ENCODE peak calls at places on chromosomes 3 and 15, in ten cellular contexts. One of them, this sample, is unnamed.

GRCh38 chr3:184352897-184353545 is 8.4 kb downstream of the CLCN2 start:
- DNase-seq in left ventricle myocardium inferior: no peak
- DNase-seq in CD8-positive, alpha-beta T cell: no peak
- DNase-seq in uterus: no peak
- DNase-seq in cardiac muscle cell: no peak
- DNase-seq in right lobe of liver: no peak
- DNase-seq in SK-N-SH: no peak
- DNase-seq in body of pancreas: no peak
- DNase-seq in heart left ventricle: no peak
- DNase-seq in psoas muscle: peak
- DNase-seq in this sample: no peak

GRCh38 chr15:63539517-63539916 is 35.1 kb downstream of the USP3 start:
- DNase-seq in left ventricle myocardium inferior: no peak
- DNase-seq in CD8-positive, alpha-beta T cell: no peak
- DNase-seq in uterus: peak
- DNase-seq in cardiac muscle cell: peak
- DNase-seq in right lobe of liver: no peak
- DNase-seq in SK-N-SH: no peak
- DNase-seq in body of pancreas: peak
- DNase-seq in heart left ventricle: peak
- DNase-seq in psoas muscle: no peak
- DNase-seq in this sample: no peak

GRCh38 chr3:107752202-107752990 is 229.6 kb downstream of the BBX start:
- DNase-seq in left ventricle myocardium inferior: no peak
- DNase-seq in CD8-positive, alpha-beta T cell: no peak
- DNase-seq in uterus: no peak
- DNase-seq in cardiac muscle cell: peak
- DNase-seq in right lobe of liver: no peak
- DNase-seq in SK-N-SH: no peak
- DNase-seq in body of pancreas: peak
- DNase-seq in heart left ventricle: no peak
- DNase-seq in psoas muscle: no peak
- DNase-seq in this sample: peak

GRCh38 chr3:16494906-16495580 is 18.5 kb downstream of the RFTN1 start:
- DNase-seq in left ventricle myocardium inferior: no peak
- DNase-seq in CD8-positive, alpha-beta T cell: no peak
- DNase-seq in uterus: no peak
- DNase-seq in cardiac muscle cell: peak
- DNase-seq in right lobe of liver: no peak
- DNase-seq in SK-N-SH: peak
- DNase-seq in body of pancreas: no peak
- DNase-seq in heart left ventricle: no peak
- DNase-seq in psoas muscle: no peak
- DNase-seq in this sample: no peak

GRCh38 chr3:100993309-100993708 is at the start of gene ABI3BP:
- DNase-seq in left ventricle myocardium inferior: peak
- DNase-seq in CD8-positive, alpha-beta T cell: no peak
- DNase-seq in uterus: peak
- DNase-seq in cardiac muscle cell: peak
- DNase-seq in right lobe of liver: peak
- DNase-seq in SK-N-SH: peak
- DNase-seq in body of pancreas: peak
- DNase-seq in heart left ventricle: peak
- DNase-seq in psoas muscle: peak
- DNase-seq in this sample: peak

GRCh38 chr3:126527455-126528211 is 3.7 kb downstream of the CHST13 start:
- DNase-seq in left ventricle myocardium inferior: no peak
- DNase-seq in CD8-positive, alpha-beta T cell: no peak
- DNase-seq in uterus: no peak
- DNase-seq in cardiac muscle cell: no peak
- DNase-seq in right lobe of liver: peak
- DNase-seq in SK-N-SH: no peak
- DNase-seq in body of pancreas: no peak
- DNase-seq in heart left ventricle: peak
- DNase-seq in psoas muscle: peak
- DNase-seq in this sample: no peak

GRCh38 chr15:67397139-67397538 is 123.8 kb upstream of the C15orf61 start:
- DNase-seq in left ventricle myocardium inferior: no peak
- DNase-seq in CD8-positive, alpha-beta T cell: no peak
- DNase-seq in uterus: no peak
- DNase-seq in cardiac muscle cell: no peak
- DNase-seq in right lobe of liver: no peak
- DNase-seq in SK-N-SH: no peak
- DNase-seq in body of pancreas: no peak
- DNase-seq in heart left ventricle: no peak
- DNase-seq in psoas muscle: no peak
- DNase-seq in this sample: no peak

GRCh38 chr3:194833511-194833910 is 147.8 kb downstream of the FAM43A start:
- DNase-seq in left ventricle myocardium inferior: no peak
- DNase-seq in CD8-positive, alpha-beta T cell: no peak
- DNase-seq in uterus: no peak
- DNase-seq in cardiac muscle cell: no peak
- DNase-seq in right lobe of liver: no peak
- DNase-seq in SK-N-SH: no peak
- DNase-seq in body of pancreas: no peak
- DNase-seq in heart left ventricle: no peak
- DNase-seq in psoas muscle: no peak
- DNase-seq in this sample: no peak

GRCh38 chr3:100603449-100603848 is 6.0 kb upstream of the ADGRG7 start:
- DNase-seq in left ventricle myocardium inferior: no peak
- DNase-seq in CD8-positive, alpha-beta T cell: no peak
- DNase-seq in uterus: no peak
- DNase-seq in cardiac muscle cell: peak
- DNase-seq in right lobe of liver: no peak
- DNase-seq in SK-N-SH: peak
- DNase-seq in body of pancreas: peak
- DNase-seq in heart left ventricle: no peak
- DNase-seq in psoas muscle: no peak
- DNase-seq in this sample: peak

GRCh38 chr15:60590935-60591490 is 112.1 kb upstream of the ICE2 start:
- DNase-seq in left ventricle myocardium inferior: peak
- DNase-seq in CD8-positive, alpha-beta T cell: peak
- DNase-seq in uterus: peak
- DNase-seq in cardiac muscle cell: peak
- DNase-seq in right lobe of liver: peak
- DNase-seq in SK-N-SH: peak
- DNase-seq in body of pancreas: peak
- DNase-seq in heart left ventricle: peak
- DNase-seq in psoas muscle: peak
- DNase-seq in this sample: peak

GRCh38 chr3:66106788-66107187 is 68.1 kb upstream of the MAGI1 start:
- DNase-seq in left ventricle myocardium inferior: no peak
- DNase-seq in CD8-positive, alpha-beta T cell: no peak
- DNase-seq in uterus: no peak
- DNase-seq in cardiac muscle cell: no peak
- DNase-seq in right lobe of liver: no peak
- DNase-seq in SK-N-SH: no peak
- DNase-seq in body of pancreas: no peak
- DNase-seq in heart left ventricle: no peak
- DNase-seq in psoas muscle: no peak
- DNase-seq in this sample: no peak

GRCh38 chr3:31294430-31295149 is 238.1 kb upstream of the STT3B start:
- DNase-seq in left ventricle myocardium inferior: no peak
- DNase-seq in CD8-positive, alpha-beta T cell: no peak
- DNase-seq in uterus: no peak
- DNase-seq in cardiac muscle cell: peak
- DNase-seq in right lobe of liver: no peak
- DNase-seq in SK-N-SH: no peak
- DNase-seq in body of pancreas: no peak
- DNase-seq in heart left ventricle: no peak
- DNase-seq in psoas muscle: no peak
- DNase-seq in this sample: peak

GRCh38 chr15:58445861-58446260 is 14.1 kb downstream of the LIPC start:
- DNase-seq in left ventricle myocardium inferior: no peak
- DNase-seq in CD8-positive, alpha-beta T cell: no peak
- DNase-seq in uterus: no peak
- DNase-seq in cardiac muscle cell: no peak
- DNase-seq in right lobe of liver: no peak
- DNase-seq in SK-N-SH: no peak
- DNase-seq in body of pancreas: no peak
- DNase-seq in heart left ventricle: no peak
- DNase-seq in psoas muscle: no peak
- DNase-seq in this sample: no peak

GRCh38 chr15:58444056-58444455 is 12.3 kb downstream of the LIPC start:
- DNase-seq in left ventricle myocardium inferior: no peak
- DNase-seq in CD8-positive, alpha-beta T cell: no peak
- DNase-seq in uterus: no peak
- DNase-seq in cardiac muscle cell: no peak
- DNase-seq in right lobe of liver: no peak
- DNase-seq in SK-N-SH: no peak
- DNase-seq in body of pancreas: no peak
- DNase-seq in heart left ventricle: no peak
- DNase-seq in psoas muscle: no peak
- DNase-seq in this sample: no peak

GRCh38 chr15:58446521-58446920 is 14.7 kb downstream of the LIPC start:
- DNase-seq in left ventricle myocardium inferior: no peak
- DNase-seq in CD8-positive, alpha-beta T cell: no peak
- DNase-seq in uterus: no peak
- DNase-seq in cardiac muscle cell: no peak
- DNase-seq in right lobe of liver: no peak
- DNase-seq in SK-N-SH: no peak
- DNase-seq in body of pancreas: no peak
- DNase-seq in heart left ventricle: no peak
- DNase-seq in psoas muscle: no peak
- DNase-seq in this sample: no peak

GRCh38 chr15:58443291-58443690 is 11.5 kb downstream of the LIPC start:
- DNase-seq in left ventricle myocardium inferior: no peak
- DNase-seq in CD8-positive, alpha-beta T cell: no peak
- DNase-seq in uterus: no peak
- DNase-seq in cardiac muscle cell: no peak
- DNase-seq in right lobe of liver: no peak
- DNase-seq in SK-N-SH: no peak
- DNase-seq in body of pancreas: no peak
- DNase-seq in heart left ventricle: no peak
- DNase-seq in psoas muscle: no peak
- DNase-seq in this sample: no peak

GRCh38 chr15:58444658-58445332 is 13.0 kb downstream of the LIPC start:
- DNase-seq in left ventricle myocardium inferior: no peak
- DNase-seq in CD8-positive, alpha-beta T cell: no peak
- DNase-seq in uterus: no peak
- DNase-seq in cardiac muscle cell: peak
- DNase-seq in right lobe of liver: no peak
- DNase-seq in SK-N-SH: no peak
- DNase-seq in body of pancreas: no peak
- DNase-seq in heart left ventricle: no peak
- DNase-seq in psoas muscle: no peak
- DNase-seq in this sample: no peak
- H3K27ac ChIP-seq in left ventricle myocardium inferior: no peak
- H3K27ac ChIP-seq in CD8-positive, alpha-beta T cell: no peak
- H3K27ac ChIP-seq in uterus: no peak
- H3K27ac ChIP-seq in cardiac muscle cell: no peak
- H3K27ac ChIP-seq in right lobe of liver: peak
- H3K27ac ChIP-seq in SK-N-SH: no peak
- H3K27ac ChIP-seq in body of pancreas: peak
- H3K27ac ChIP-seq in heart left ventricle: no peak
- H3K27ac ChIP-seq in psoas muscle: no peak
- H3K27ac ChIP-seq in this sample: no peak

DNA sequence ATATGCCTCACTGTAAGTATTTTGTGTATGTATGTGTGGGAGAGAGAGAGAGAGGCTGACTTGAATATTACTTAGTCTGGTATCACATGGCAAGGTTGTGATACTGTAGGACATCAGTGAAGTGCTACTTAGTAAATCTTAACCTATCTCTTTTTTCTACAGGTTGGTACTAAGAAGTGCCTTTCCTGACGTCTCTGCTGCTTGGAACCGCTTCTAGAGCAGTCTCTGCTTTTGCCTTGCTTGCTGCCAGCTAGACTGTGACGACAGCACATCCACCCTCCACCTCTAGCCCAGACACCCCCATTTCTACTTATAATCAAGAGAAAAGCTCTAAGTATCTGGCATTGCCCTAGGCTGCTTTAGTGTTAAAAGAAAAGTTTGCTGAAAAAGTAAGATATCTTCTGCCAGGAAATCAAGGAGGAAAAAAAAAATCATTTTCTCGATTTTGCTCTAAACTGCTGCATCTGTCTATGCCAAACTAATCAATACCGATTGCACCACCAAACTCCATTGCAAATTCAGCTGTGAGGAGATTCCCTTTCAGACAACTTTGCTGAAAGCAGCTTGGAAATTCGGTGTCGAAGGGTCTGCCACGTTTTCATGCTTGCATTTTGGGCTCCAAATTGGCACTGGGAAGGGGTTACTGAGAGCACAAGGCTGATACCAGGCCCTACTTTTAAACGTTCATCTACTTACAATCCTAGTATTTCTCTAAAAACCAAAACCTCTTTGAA is 30.7 kb downstream of the MBNL1 start:
- DNase-seq in left ventricle myocardium inferior: no peak
- DNase-seq in CD8-positive, alpha-beta T cell: no peak
- DNase-seq in uterus: no peak
- DNase-seq in cardiac muscle cell: no peak
- DNase-seq in right lobe of liver: peak
- DNase-seq in SK-N-SH: no peak
- DNase-seq in body of pancreas: peak
- DNase-seq in heart left ventricle: no peak
- DNase-seq in psoas muscle: peak
- DNase-seq in this sample: no peak
- H3K4me3 ChIP-seq in left ventricle myocardium inferior: peak
- H3K4me3 ChIP-seq in CD8-positive, alpha-beta T cell: no peak
- H3K4me3 ChIP-seq in uterus: peak
- H3K4me3 ChIP-seq in cardiac muscle cell: peak
- H3K4me3 ChIP-seq in right lobe of liver: peak
- H3K4me3 ChIP-seq in SK-N-SH: peak
- H3K4me3 ChIP-seq in body of pancreas: no peak
- H3K4me3 ChIP-seq in heart left ventricle: peak
- H3K4me3 ChIP-seq in psoas muscle: peak
- H3K4me3 ChIP-seq in this sample: peak

DNA sequence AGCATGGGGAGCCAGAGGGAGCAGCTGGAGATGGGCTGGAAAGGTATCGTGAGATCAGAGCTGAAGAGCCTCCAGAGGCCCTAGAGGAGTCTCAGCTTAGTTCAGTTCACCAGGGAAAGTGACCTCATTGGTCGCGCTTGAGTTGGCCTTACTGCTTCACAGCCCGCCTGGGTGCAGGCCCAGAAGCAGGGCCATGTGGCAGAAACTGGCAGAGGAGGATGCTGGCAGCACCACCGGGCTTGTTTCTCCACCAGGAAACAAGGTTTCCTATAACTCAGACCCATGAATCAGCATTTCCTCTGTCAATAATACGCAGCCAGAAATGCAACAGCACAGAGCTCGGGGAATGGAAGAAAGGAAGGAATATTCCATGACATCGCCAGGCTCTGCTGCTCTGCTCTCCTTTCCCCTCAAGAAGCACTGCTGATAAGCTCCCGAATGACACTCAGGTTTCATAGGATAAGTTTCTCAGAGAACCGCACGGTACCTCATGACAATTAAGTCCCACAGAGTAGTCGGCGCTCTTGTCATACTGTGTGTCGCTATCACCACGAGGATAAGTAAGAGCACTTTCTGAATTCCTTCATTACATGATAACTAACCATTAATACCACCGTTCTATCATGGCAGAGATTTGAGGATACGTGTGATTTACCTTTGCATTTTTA is 147.1 kb upstream of the LPP start:
- DNase-seq in left ventricle myocardium inferior: no peak
- DNase-seq in CD8-positive, alpha-beta T cell: no peak
- DNase-seq in uterus: no peak
- DNase-seq in cardiac muscle cell: peak
- DNase-seq in right lobe of liver: peak
- DNase-seq in SK-N-SH: no peak
- DNase-seq in body of pancreas: peak
- DNase-seq in heart left ventricle: peak
- DNase-seq in psoas muscle: peak
- DNase-seq in this sample: no peak
- TF ChIP-seq CTCF in left ventricle myocardium inferior: no peak
- TF ChIP-seq CTCF in CD8-positive, alpha-beta T cell: no peak
- TF ChIP-seq CTCF in uterus: no peak
- TF ChIP-seq CTCF in cardiac muscle cell: no peak
- TF ChIP-seq CTCF in right lobe of liver: no peak
- TF ChIP-seq CTCF in SK-N-SH: no peak
- TF ChIP-seq CTCF in body of pancreas: no peak
- TF ChIP-seq CTCF in heart left ventricle: no peak
- TF ChIP-seq CTCF in psoas muscle: no peak
- TF ChIP-seq CTCF in this sample: no peak

GRCh38 chr15:39320886-39321285 is 260.0 kb upstream of the THBS1 start:
- DNase-seq in left ventricle myocardium inferior: no peak
- DNase-seq in CD8-positive, alpha-beta T cell: no peak
- DNase-seq in uterus: no peak
- DNase-seq in cardiac muscle cell: no peak
- DNase-seq in right lobe of liver: no peak
- DNase-seq in SK-N-SH: no peak
- DNase-seq in body of pancreas: no peak
- DNase-seq in heart left ventricle: no peak
- DNase-seq in psoas muscle: no peak
- DNase-seq in this sample: no peak
- H3K27ac ChIP-seq in left ventricle myocardium inferior: no peak
- H3K27ac ChIP-seq in CD8-positive, alpha-beta T cell: no peak
- H3K27ac ChIP-seq in uterus: no peak
- H3K27ac ChIP-seq in cardiac muscle cell: no peak
- H3K27ac ChIP-seq in right lobe of liver: no peak
- H3K27ac ChIP-seq in SK-N-SH: no peak
- H3K27ac ChIP-seq in body of pancreas: no peak
- H3K27ac ChIP-seq in heart left ventricle: no peak
- H3K27ac ChIP-seq in psoas muscle: no peak
- H3K27ac ChIP-seq in this sample: no peak

This sample was measured in brain microvascular endothelial cell.